ENCODE peak calls at places on chromosome 13, in five cellular contexts. Z, J, G, B and T are unnamed samples.

GRCh38 chr13:48265217-48265815 is 32.3 kb downstream of the ITM2B start:
- DNase-seq in J (peak; percentile 14), Z (no peak), G (no peak), B (no peak), T (no peak)

GRCh38 chr13:71869274-71869673 is 2.3 kb upstream of the DACH1 start:
- DNase-seq in J (no peak), Z (no peak), G (no peak), B (no peak), T (peak; percentile 11)

GRCh38 chr13:70668983-70669382 is 560.7 kb upstream of the KLHL1 start:
- DNase-seq in Z (no peak), B (no peak), J (no peak), G (no peak), T (no peak)

GRCh38 chr13:106096661-106097092 is 438.8 kb downstream of the EFNB2 start:
- DNase-seq in G (no peak), Z (no peak), B (peak; percentile 59), J (no peak), T (no peak)

GRCh38 chr13:97279913-97280312 is 57.8 kb downstream of the MBNL2 start:
- DNase-seq in G (no peak), J (no peak), B (no peak), Z (no peak), T (no peak)

GRCh38 chr13:85163063-85163462 is 636.2 kb downstream of the SLITRK6 start:
- DNase-seq in G (no peak), B (no peak), Z (no peak), J (no peak), T (no peak)

GRCh38 chr13:33025220-33025744 is 9.1 kb downstream of the KL start:
- DNase-seq in B (no peak), Z (no peak), J (no peak), G (no peak), T (no peak)

GRCh38 chr13:50456111-50456510 is 387.4 kb downstream of the DLEU7 start:
- DNase-seq in J (no peak), B (no peak), Z (no peak), G (no peak), T (no peak)

GRCh38 chr13:20812890-20813289 is 39.1 kb upstream of the EEF1AKMT1 start:
- DNase-seq in Z (no peak), B (no peak), J (no peak), G (no peak), T (no peak)

GRCh38 chr13:66462187-66462586 is 767.9 kb downstream of the PCDH9 start:
- DNase-seq in J (no peak), B (no peak), G (no peak), Z (no peak), T (no peak)

GRCh38 chr13:100230813-100231575 is 142.1 kb downstream of the PCCA start:
- DNase-seq in G (no peak), J (no peak), B (no peak), Z (no peak), T (peak; percentile 19)

GRCh38 chr13:98927954-98928927 is 49.6 kb downstream of the DOCK9 start:
- DNase-seq in Z (no peak), G (no peak), J (no peak), B (peak; percentile 85), T (peak; percentile 72)

GRCh38 chr13:21015284-21015683 is 46.1 kb downstream of the LATS2 start:
- DNase-seq in J (no peak), Z (no peak), G (no peak), B (peak; percentile 21), T (no peak)

GRCh38 chr13:86174632-86175031 is 375.4 kb upstream of the SLITRK6 start:
- DNase-seq in Z (no peak), J (no peak), B (no peak), G (no peak), T (no peak)

GRCh38 chr13:102295316-102296048 is 106.4 kb downstream of the FGF14 start:
- DNase-seq in G (no peak), Z (no peak), J (no peak), B (no peak), T (no peak)

GRCh38 chr13:60211548-60211947 is 47.8 kb upstream of the DIAPH3 start:
- DNase-seq in B (no peak), J (no peak), G (no peak), Z (no peak), T (no peak)

GRCh38 chr13:76823969-76824368 is 62.2 kb downstream of the KCTD12 start:
- DNase-seq in Z (no peak), B (no peak), J (no peak), G (no peak), T (no peak)